ENCODE peak calls at places on chromosomes 4 and X, in eight cellular contexts. L, V, S, G, W, M, C and H are unnamed samples. For H3K4me1, the result is how much of the 10 kb centered on the place peaks cover.

GRCh38 chrX:131783555-131784338 is 239.4 kb upstream of the STK26 start:
- DNase-seq in V (no peak), L (no peak), W (no peak), S (peak), M (peak), C (no peak), G (no peak), H (no peak)

GRCh38 chr4:164572877-164573279 is 181.1 kb upstream of the SMIM31 start:
- DNase-seq in V (no peak), C (peak), G (no peak), W (no peak), L (no peak), M (no peak), S (peak), H (no peak)

GRCh38 chrX:8724176-8724757 is 7.7 kb downstream of the ANOS1 start:
- DNase-seq in G (peak), M (peak), V (peak), L (no peak), S (no peak), W (no peak), C (no peak), H (no peak)

GRCh38 chr4:169164669-169165415 is 105.9 kb downstream of the SH3RF1 start:
- DNase-seq in V (no peak), M (no peak), G (no peak), C (peak), S (no peak), L (no peak), W (no peak), H (no peak)

GRCh38 chr4:176444741-176445140 is 125.0 kb downstream of the SPCS3 start:
- DNase-seq in M (no peak), C (peak), L (no peak), G (no peak), V (peak), S (peak), W (no peak), H (no peak)

GRCh38 chrX:110143454-110144210 is 140.7 kb downstream of the TMEM164 start:
- DNase-seq in L (no peak), C (no peak), V (no peak), M (no peak), G (no peak), W (peak), S (peak), H (peak)

GRCh38 chr4:17327587-17327986 is 184.3 kb downstream of the QDPR start:
- DNase-seq in C (peak), W (no peak), V (peak), S (no peak), M (no peak), G (no peak), L (no peak), H (no peak)

GRCh38 chrX:45851434-45851991 is 650.8 kb upstream of the DIPK2B start:
- DNase-seq in C (peak), S (peak), G (peak), M (peak), V (no peak), L (peak), W (no peak), H (no peak)

GRCh38 chr4:138770818-138771217 is 244.8 kb upstream of the NOCT start:
- DNase-seq in W (no peak), C (no peak), V (no peak), L (no peak), G (no peak), S (no peak), M (no peak), H (no peak)

GRCh38 chrX:128436397-128437103 is 384.3 kb upstream of the ACTRT1 start:
- DNase-seq in C (no peak), V (no peak), S (no peak), M (no peak), G (no peak), W (no peak), L (peak), H (no peak)

GRCh38 chr4:80694178-80694577 is 336.3 kb upstream of the BMP3 start:
- DNase-seq in S (peak), W (no peak), M (no peak), V (no peak), C (no peak), G (no peak), L (no peak), H (no peak)

GRCh38 chr4:174389439-174389838 is 105.7 kb downstream of the CEP44 start:
- DNase-seq in W (no peak), V (no peak), C (no peak), G (no peak), S (peak), L (no peak), M (no peak), H (no peak)

GRCh38 chrX:56031409-56031808 is 200.7 kb upstream of the KLF8 start:
- DNase-seq in L (no peak), S (no peak), C (no peak), W (no peak), G (no peak), V (no peak), M (no peak), H (no peak)

GRCh38 chr4:83486457-83487129 is 1.7 kb upstream of the ABRAXAS1 start:
- DNase-seq in W (no peak), C (no peak), L (no peak), M (no peak), S (no peak), V (no peak), G (no peak), H (no peak)

GRCh38 chr4:185513489-185514181 is 21.7 kb downstream of the PDLIM3 start:
- DNase-seq in L (no peak), V (peak), S (no peak), W (no peak), M (no peak), C (no peak), G (no peak), H (no peak)

GRCh38 chrX:10110984-10111363 is 45.8 kb upstream of the CLCN4 start:
- DNase-seq in G (no peak), C (peak), S (no peak), M (no peak), L (no peak), W (no peak), V (no peak), H (no peak)

GRCh38 chr4:151029537-151029936 is 14.5 kb upstream of the LRBA start:
- DNase-seq in G (no peak), S (no peak), C (no peak), M (no peak), W (no peak), L (no peak), V (no peak), H (no peak)

GRCh38 chr4:184548651-184549341 is 74.4 kb upstream of the IRF2 start:
- DNase-seq in W (no peak), G (peak), S (no peak), L (no peak), M (no peak), V (no peak), C (no peak), H (peak)

GRCh38 chr4:67871867-67872266 is 11.9 kb downstream of the TMPRSS11D start:
- DNase-seq in G (peak), M (peak), L (no peak), C (peak), S (peak), W (no peak), V (peak), H (no peak)

GRCh38 chr4:164731827-164732474 is 22.0 kb upstream of the SMIM31 start:
- DNase-seq in W (no peak), V (peak), M (peak), L (peak), G (peak), C (peak), S (peak), H (peak)

GRCh38 chr4:140186651-140187315 is 32.8 kb upstream of the MAML3 start:
- DNase-seq in M (peak), C (peak), L (peak), W (no peak), G (no peak), V (peak), S (peak), H (no peak)

GRCh38 chr4:152729466-152729865 is 49.7 kb upstream of the TMEM154 start:
- DNase-seq in C (peak), M (peak), W (no peak), L (no peak), V (peak), G (no peak), S (peak), H (no peak)

GRCh38 chrX:10450229-10450958 is 170.0 kb downstream of the MID1 start:
- DNase-seq in S (peak), V (peak), M (no peak), C (peak), G (no peak), W (no peak), L (no peak), H (no peak)

GRCh38 chrX:71637848-71638247 is 19.5 kb upstream of the CXCR3 start:
- DNase-seq in W (no peak), M (no peak), G (no peak), V (peak), S (no peak), L (no peak), C (peak), H (no peak)

GRCh38 chrX:155070038-155070437 is 898 bp downstream of the CMC4 start:
- DNase-seq in S (peak), M (no peak), G (peak), W (no peak), V (no peak), C (peak), L (no peak), H (no peak)

GRCh38 chrX:50691820-50692219 is 122.2 kb downstream of the SHROOM4 start:
- DNase-seq in W (no peak), M (peak), V (peak), S (peak), C (peak), L (peak), G (peak), H (no peak)

GRCh38 chrX:120462370-120462769 is 6.7 kb downstream of the LAMP2 start:
- DNase-seq in C (no peak), M (no peak), S (no peak), L (no peak), G (no peak), V (no peak), W (no peak), H (no peak)

GRCh38 chrX:30680618-30681017 is 27.4 kb downstream of the GK start:
- DNase-seq in G (no peak), W (no peak), L (no peak), M (no peak), V (no peak), S (no peak), C (no peak), H (no peak)

GRCh38 chr4:10381146-10381545 is 76.1 kb downstream of the ZNF518B start:
- DNase-seq in C (no peak), V (no peak), S (no peak), L (no peak), M (no peak), W (no peak), G (no peak), H (no peak)

GRCh38 chr4:128571747-128572146 is 237.8 kb upstream of the JADE1 start:
- DNase-seq in W (peak), V (peak), C (peak), L (no peak), S (peak), M (peak), G (no peak), H (peak)

GRCh38 chr4:8770518-8771257 is 101.0 kb downstream of the HMX1 start:
- DNase-seq in L (no peak), V (no peak), C (no peak), M (no peak), G (peak), W (no peak), S (no peak), H (no peak)

GRCh38 chrX:149286940-149287349 is 218.2 kb downstream of the IDS start:
- DNase-seq in L (peak), G (peak), C (peak), V (peak), W (no peak), S (peak), M (peak), H (no peak)

DNA sequence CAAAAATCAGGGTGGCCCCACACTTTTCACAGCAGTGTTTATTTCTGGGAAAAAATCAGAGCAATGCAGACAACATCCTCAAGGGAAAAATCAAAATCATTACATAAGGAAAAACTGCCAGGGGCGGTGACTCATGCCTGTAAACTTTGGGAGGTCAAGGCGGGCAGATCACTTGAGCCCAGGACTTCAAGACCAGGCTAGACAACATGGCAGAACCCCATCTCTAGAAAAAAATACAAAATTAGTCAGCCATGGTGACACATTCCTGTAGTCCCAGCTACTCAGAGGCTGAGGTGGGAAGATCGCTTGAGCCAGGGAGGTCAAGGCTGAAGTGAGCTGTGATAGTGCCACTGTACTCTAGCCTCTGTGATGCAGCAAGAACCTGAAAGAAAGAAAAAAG is 102.8 kb downstream of the NAF1 start:
- DNase-seq in S (peak), C (no peak), V (no peak), M (peak), L (no peak), W (no peak), G (no peak), H (no peak)
- H3K4me1 ChIP-seq in S (under half), C (under half), V (under half), M (under half), L (under half), W (under half), G (under half), H (under half)

GRCh38 chr4:57103051-57103450 is 7.1 kb downstream of the IGFBP7 start:
- DNase-seq in C (peak), M (no peak), G (peak), S (no peak), L (no peak), W (no peak), V (peak), H (peak)
- H3K4me1 ChIP-seq in C (half or more), M (half or more), G (under half), S (under half), L (under half), W (under half), V (under half), H (under half)

GRCh38 chr4:5933996-5934831 is 41.3 kb upstream of the CRMP1 start:
- DNase-seq in V (no peak), W (no peak), G (no peak), M (no peak), S (no peak), L (no peak), C (no peak), H (no peak)

GRCh38 chr4:5931526-5931925 is 38.6 kb upstream of the CRMP1 start:
- DNase-seq in G (no peak), V (no peak), L (no peak), S (no peak), C (no peak), M (no peak), W (no peak), H (no peak)

GRCh38 chr4:5928241-5928640 is 35.4 kb upstream of the CRMP1 start:
- DNase-seq in L (no peak), V (peak), S (no peak), W (no peak), G (no peak), C (no peak), M (peak), H (no peak)

GRCh38 chr4:5930456-5930855 is 37.6 kb upstream of the CRMP1 start:
- DNase-seq in W (no peak), S (no peak), G (no peak), L (no peak), M (no peak), V (no peak), C (no peak), H (no peak)

GRCh38 chr4:5932021-5932553 is 39.2 kb upstream of the CRMP1 start:
- DNase-seq in W (no peak), V (no peak), L (no peak), M (no peak), S (no peak), G (no peak), C (no peak), H (no peak)
- H3K4me1 ChIP-seq in W (under half), V (under half), L (under half), M (under half), S (under half), G (under half), C (under half), H (under half)

GRCh38 chr4:2932951-2933565 is 30.1 kb downstream of the NOP14 start:
- DNase-seq in G (no peak), L (no peak), V (no peak), S (no peak), M (no peak), C (peak), W (no peak), H (no peak)

GRCh38 chr4:2932561-2932950 is 30.6 kb downstream of the NOP14 start:
- DNase-seq in G (no peak), C (no peak), L (no peak), M (no peak), V (no peak), W (peak), S (no peak), H (no peak)

GRCh38 chr4:2934813-2935761 is 28.1 kb downstream of the NOP14 start:
- DNase-seq in W (peak), V (peak), G (peak), L (peak), C (peak), M (peak), S (peak), H (peak)

GRCh38 chr4:2933566-2934076 is 29.6 kb downstream of the NOP14 start:
- DNase-seq in S (no peak), M (no peak), G (no peak), C (peak), W (peak), L (no peak), V (no peak), H (no peak)

GRCh38 chr4:2934077-2934812 is 29.0 kb downstream of the NOP14 start:
- DNase-seq in W (peak), V (peak), S (peak), L (no peak), C (peak), M (peak), G (peak), H (peak)
- H3K4me1 ChIP-seq in W (under half), V (under half), S (under half), L (under half), C (under half), M (under half), G (under half), H (under half)

GRCh38 chrX:1483843-1484637 is 31.3 kb upstream of the ASMTL start:
- DNase-seq in C (no peak), S (no peak), G (no peak), L (no peak), V (no peak), M (no peak), W (no peak), H (no peak)

GRCh38 chrX:1486749-1487361 is 34.1 kb upstream of the ASMTL start:
- DNase-seq in S (no peak), V (no peak), L (no peak), W (no peak), M (no peak), G (no peak), C (no peak), H (peak)

GRCh38 chrX:1486177-1486576 is 33.5 kb upstream of the ASMTL start:
- DNase-seq in S (no peak), W (no peak), L (no peak), M (no peak), C (no peak), G (no peak), V (no peak), H (no peak)

GRCh38 chrX:1485033-1485432 is 32.3 kb upstream of the ASMTL start:
- DNase-seq in C (no peak), W (no peak), G (no peak), L (no peak), M (no peak), V (no peak), S (no peak), H (no peak)

DNA sequence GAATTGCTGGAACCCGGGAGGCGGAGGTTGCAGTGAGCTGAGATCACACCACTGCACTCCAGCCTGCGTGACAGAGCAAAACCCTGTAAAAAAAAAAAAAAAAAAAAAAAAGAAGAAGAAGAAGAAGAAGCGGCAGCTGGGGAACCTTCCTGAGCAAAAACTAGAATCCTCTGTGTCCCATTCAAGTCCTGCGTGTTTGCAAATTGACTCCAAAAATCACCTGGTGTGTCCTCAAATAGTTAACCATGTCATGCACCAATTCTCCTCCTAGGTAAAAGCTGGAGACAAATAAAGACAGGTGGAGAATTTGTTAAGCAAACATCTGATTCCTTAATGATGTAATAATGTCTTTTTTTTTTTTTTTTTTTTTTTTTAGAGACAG is 31.9 kb upstream of the ASMTL start:
- DNase-seq in L (no peak), G (no peak), W (no peak), C (no peak), S (no peak), V (no peak), M (no peak), H (no peak)
- H3K4me1 ChIP-seq in L (under half), G (under half), W (under half), C (under half), S (under half), V (under half), M (under half), H (under half)

GRCh38 chr4:88736264-88736663 is 38.6 kb upstream of the NAP1L5 start:
- DNase-seq in V (no peak), C (no peak), L (no peak), M (no peak), W (no peak), S (no peak), G (no peak), H (no peak)
- H3K4me1 ChIP-seq in V (under half), C (under half), L (under half), M (under half), W (under half), S (under half), G (under half), H (under half)

GRCh38 chr4:137664055-137664405 is 131.7 kb upstream of the PCDH18 start:
- DNase-seq in G (peak), S (no peak), W (no peak), V (peak), L (no peak), C (peak), M (no peak), H (no peak)
- H3K4me1 ChIP-seq in G (under half), S (under half), W (under half), V (under half), L (under half), C (under half), M (under half), H (under half)

GRCh38 chr4:1243451-1244080 is 5.4 kb downstream of the CTBP1 start:
- DNase-seq in G (no peak), M (no peak), L (no peak), W (peak), V (no peak), S (no peak), C (no peak), H (no peak)
- H3K4me1 ChIP-seq in G (under half), M (under half), L (under half), W (under half), V (under half), S (under half), C (under half), H (under half)

DNA sequence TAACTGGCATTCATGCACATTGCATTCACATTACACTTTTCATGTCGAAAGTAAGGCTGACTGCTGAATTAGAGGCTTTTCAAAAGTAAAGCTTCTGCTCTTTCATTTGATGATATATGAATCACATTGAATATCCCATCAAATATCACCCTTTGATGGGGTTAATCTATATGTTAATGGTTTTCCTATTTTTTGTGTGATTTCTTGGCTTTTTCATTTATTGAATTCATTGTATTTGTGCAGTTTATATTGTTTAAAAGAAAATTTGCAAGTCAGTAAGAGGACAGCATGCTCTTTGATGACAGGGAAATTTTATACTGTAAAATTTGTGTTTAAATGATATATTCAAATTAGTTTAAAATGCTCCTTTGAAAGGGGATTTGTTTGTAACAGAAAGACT is 344.1 kb downstream of the PCDH10 start:
- DNase-seq in M (no peak), C (no peak), L (no peak), V (no peak), G (no peak), W (no peak), S (no peak), H (no peak)
- H3K4me1 ChIP-seq in M (under half), C (under half), L (under half), V (under half), G (under half), W (under half), S (under half), H (under half)